ENCODE peak calls at places on chromosomes 13 and 19, in eight cellular contexts. One of them, this sample, is unnamed.

GRCh38 chr13:92255533-92255932 is 857.1 kb downstream of the GPC5 start:
- DNase-seq in keratinocyte: no peak
- DNase-seq in GM23248: no peak
- DNase-seq in thoracic aorta: no peak
- DNase-seq in endodermal cell: no peak
- DNase-seq in neuronal stem cell: no peak
- DNase-seq in heart right ventricle: no peak
- DNase-seq in hepatocyte: no peak
- DNase-seq in this sample: no peak

GRCh38 chr13:51364404-51365008 is 25.0 kb downstream of the SERPINE3 start:
- DNase-seq in keratinocyte: no peak
- DNase-seq in GM23248: peak
- DNase-seq in thoracic aorta: no peak
- DNase-seq in endodermal cell: no peak
- DNase-seq in neuronal stem cell: no peak
- DNase-seq in heart right ventricle: no peak
- DNase-seq in hepatocyte: no peak
- DNase-seq in this sample: peak

GRCh38 chr19:12994701-12995595 is at the start of gene NFIX:
- DNase-seq in keratinocyte: no peak
- DNase-seq in GM23248: peak
- DNase-seq in thoracic aorta: no peak
- DNase-seq in endodermal cell: peak
- DNase-seq in neuronal stem cell: no peak
- DNase-seq in heart right ventricle: peak
- DNase-seq in hepatocyte: peak
- DNase-seq in this sample: peak

GRCh38 chr19:58569191-58569942 is 3.8 kb downstream of the MZF1 start:
- DNase-seq in keratinocyte: no peak
- DNase-seq in GM23248: no peak
- DNase-seq in thoracic aorta: no peak
- DNase-seq in endodermal cell: no peak
- DNase-seq in neuronal stem cell: no peak
- DNase-seq in heart right ventricle: no peak
- DNase-seq in hepatocyte: peak
- DNase-seq in this sample: no peak

GRCh38 chr19:51450730-51451307 is 7.4 kb downstream of the SIGLEC8 start:
- DNase-seq in keratinocyte: no peak
- DNase-seq in GM23248: no peak
- DNase-seq in thoracic aorta: no peak
- DNase-seq in endodermal cell: no peak
- DNase-seq in neuronal stem cell: no peak
- DNase-seq in heart right ventricle: no peak
- DNase-seq in hepatocyte: no peak
- DNase-seq in this sample: no peak

GRCh38 chr13:110254151-110254679 is 52.7 kb downstream of the COL4A1 start:
- DNase-seq in keratinocyte: no peak
- DNase-seq in GM23248: no peak
- DNase-seq in thoracic aorta: no peak
- DNase-seq in endodermal cell: no peak
- DNase-seq in neuronal stem cell: no peak
- DNase-seq in heart right ventricle: no peak
- DNase-seq in hepatocyte: no peak
- DNase-seq in this sample: no peak

GRCh38 chr19:48830965-48831364 is 5.3 kb downstream of the HSD17B14 start:
- DNase-seq in keratinocyte: no peak
- DNase-seq in GM23248: no peak
- DNase-seq in thoracic aorta: no peak
- DNase-seq in endodermal cell: no peak
- DNase-seq in neuronal stem cell: no peak
- DNase-seq in heart right ventricle: no peak
- DNase-seq in hepatocyte: no peak
- DNase-seq in this sample: no peak

GRCh38 chr19:34120846-34121639 is 51.3 kb upstream of the LSM14A start:
- DNase-seq in keratinocyte: no peak
- DNase-seq in GM23248: peak
- DNase-seq in thoracic aorta: no peak
- DNase-seq in endodermal cell: peak
- DNase-seq in neuronal stem cell: no peak
- DNase-seq in heart right ventricle: no peak
- DNase-seq in hepatocyte: peak
- DNase-seq in this sample: peak

GRCh38 chr13:73262862-73263627 is 204.2 kb downstream of the KLF5 start:
- DNase-seq in keratinocyte: no peak
- DNase-seq in GM23248: no peak
- DNase-seq in thoracic aorta: no peak
- DNase-seq in endodermal cell: no peak
- DNase-seq in neuronal stem cell: no peak
- DNase-seq in heart right ventricle: no peak
- DNase-seq in hepatocyte: no peak
- DNase-seq in this sample: no peak

GRCh38 chr13:38582133-38582532 is 104.7 kb upstream of the FREM2 start:
- DNase-seq in keratinocyte: no peak
- DNase-seq in GM23248: peak
- DNase-seq in thoracic aorta: no peak
- DNase-seq in endodermal cell: no peak
- DNase-seq in neuronal stem cell: peak
- DNase-seq in heart right ventricle: no peak
- DNase-seq in hepatocyte: peak
- DNase-seq in this sample: peak

GRCh38 chr19:38527466-38528136 is 90.2 kb downstream of the MAP4K1 start:
- DNase-seq in keratinocyte: no peak
- DNase-seq in GM23248: no peak
- DNase-seq in thoracic aorta: no peak
- DNase-seq in endodermal cell: peak
- DNase-seq in neuronal stem cell: no peak
- DNase-seq in heart right ventricle: no peak
- DNase-seq in hepatocyte: no peak
- DNase-seq in this sample: no peak

GRCh38 chr13:50598338-50598737 is 245.2 kb downstream of the DLEU7 start:
- DNase-seq in keratinocyte: no peak
- DNase-seq in GM23248: no peak
- DNase-seq in thoracic aorta: no peak
- DNase-seq in endodermal cell: no peak
- DNase-seq in neuronal stem cell: no peak
- DNase-seq in heart right ventricle: no peak
- DNase-seq in hepatocyte: no peak
- DNase-seq in this sample: no peak

GRCh38 chr13:40963927-40964326 is 55.2 kb downstream of the ELF1 start:
- DNase-seq in keratinocyte: peak
- DNase-seq in GM23248: peak
- DNase-seq in thoracic aorta: no peak
- DNase-seq in endodermal cell: no peak
- DNase-seq in neuronal stem cell: no peak
- DNase-seq in heart right ventricle: no peak
- DNase-seq in hepatocyte: peak
- DNase-seq in this sample: peak

GRCh38 chr19:38843175-38843758 is 6.5 kb downstream of the HNRNPL start:
- DNase-seq in keratinocyte: no peak
- DNase-seq in GM23248: no peak
- DNase-seq in thoracic aorta: no peak
- DNase-seq in endodermal cell: no peak
- DNase-seq in neuronal stem cell: no peak
- DNase-seq in heart right ventricle: no peak
- DNase-seq in hepatocyte: no peak
- DNase-seq in this sample: no peak

GRCh38 chr19:28971011-28971410 is 241.9 kb downstream of the UQCRFS1 start:
- DNase-seq in keratinocyte: no peak
- DNase-seq in GM23248: peak
- DNase-seq in thoracic aorta: no peak
- DNase-seq in endodermal cell: peak
- DNase-seq in neuronal stem cell: no peak
- DNase-seq in heart right ventricle: no peak
- DNase-seq in hepatocyte: no peak
- DNase-seq in this sample: peak

GRCh38 chr19:29576761-29577661 is 29.1 kb upstream of the POP4 start:
- DNase-seq in keratinocyte: no peak
- DNase-seq in GM23248: peak
- DNase-seq in thoracic aorta: no peak
- DNase-seq in endodermal cell: no peak
- DNase-seq in neuronal stem cell: no peak
- DNase-seq in heart right ventricle: no peak
- DNase-seq in hepatocyte: no peak
- DNase-seq in this sample: no peak

GRCh38 chr19:10861118-10861651 is 10.2 kb upstream of the CARM1 start:
- DNase-seq in keratinocyte: no peak
- DNase-seq in GM23248: peak
- DNase-seq in thoracic aorta: no peak
- DNase-seq in endodermal cell: peak
- DNase-seq in neuronal stem cell: no peak
- DNase-seq in heart right ventricle: no peak
- DNase-seq in hepatocyte: no peak
- DNase-seq in this sample: peak

GRCh38 chr13:66329988-66330429 is 900.1 kb downstream of the PCDH9 start:
- DNase-seq in keratinocyte: no peak
- DNase-seq in GM23248: no peak
- DNase-seq in thoracic aorta: no peak
- DNase-seq in endodermal cell: no peak
- DNase-seq in neuronal stem cell: no peak
- DNase-seq in heart right ventricle: no peak
- DNase-seq in hepatocyte: no peak
- DNase-seq in this sample: no peak

GRCh38 chr13:98528663-98529064 is 48.2 kb downstream of the STK24 start:
- DNase-seq in keratinocyte: no peak
- DNase-seq in GM23248: peak
- DNase-seq in thoracic aorta: no peak
- DNase-seq in endodermal cell: no peak
- DNase-seq in neuronal stem cell: no peak
- DNase-seq in heart right ventricle: no peak
- DNase-seq in hepatocyte: no peak
- DNase-seq in this sample: peak

GRCh38 chr13:76189882-76190519 is 553.9 kb downstream of the LMO7 start:
- DNase-seq in keratinocyte: no peak
- DNase-seq in GM23248: no peak
- DNase-seq in thoracic aorta: no peak
- DNase-seq in endodermal cell: peak
- DNase-seq in neuronal stem cell: no peak
- DNase-seq in heart right ventricle: no peak
- DNase-seq in hepatocyte: no peak
- DNase-seq in this sample: no peak

GRCh38 chr19:41689993-41690800 is 2.1 kb upstream of the CEACAM7 start:
- DNase-seq in keratinocyte: no peak
- DNase-seq in GM23248: no peak
- DNase-seq in thoracic aorta: no peak
- DNase-seq in endodermal cell: peak
- DNase-seq in neuronal stem cell: no peak
- DNase-seq in heart right ventricle: no peak
- DNase-seq in hepatocyte: no peak
- DNase-seq in this sample: no peak
- H3K4me3 ChIP-seq in keratinocyte: no peak
- H3K4me3 ChIP-seq in GM23248: no peak
- H3K4me3 ChIP-seq in thoracic aorta: no peak
- H3K4me3 ChIP-seq in endodermal cell: no peak
- H3K4me3 ChIP-seq in neuronal stem cell: no peak
- H3K4me3 ChIP-seq in heart right ventricle: no peak
- H3K4me3 ChIP-seq in hepatocyte: no peak
- H3K4me3 ChIP-seq in this sample: no peak

DNA sequence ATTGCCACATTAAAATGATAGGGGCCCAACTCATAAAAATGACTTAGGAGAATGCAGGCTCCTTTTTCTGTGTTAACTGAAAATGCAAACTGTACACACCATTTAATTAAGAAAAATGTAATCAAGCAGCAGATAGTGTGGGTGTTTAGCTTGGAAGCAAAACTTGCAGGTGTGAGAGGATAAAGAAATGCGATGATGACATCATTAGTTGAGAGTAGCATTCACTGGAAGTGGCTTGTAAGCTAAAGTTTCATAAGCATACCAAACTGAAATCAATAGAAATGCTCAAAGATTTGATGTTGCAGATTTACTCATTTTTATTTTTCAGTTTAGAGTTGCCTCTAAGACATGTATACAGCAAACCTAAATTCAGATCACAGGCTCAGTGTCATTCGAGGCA is 86.6 kb downstream of the PRR20E start:
- DNase-seq in keratinocyte: no peak
- DNase-seq in GM23248: no peak
- DNase-seq in thoracic aorta: no peak
- DNase-seq in endodermal cell: no peak
- DNase-seq in neuronal stem cell: no peak
- DNase-seq in heart right ventricle: no peak
- DNase-seq in hepatocyte: no peak
- DNase-seq in this sample: no peak
- H3K4me3 ChIP-seq in keratinocyte: no peak
- H3K4me3 ChIP-seq in GM23248: no peak
- H3K4me3 ChIP-seq in thoracic aorta: no peak
- H3K4me3 ChIP-seq in endodermal cell: no peak
- H3K4me3 ChIP-seq in neuronal stem cell: no peak
- H3K4me3 ChIP-seq in heart right ventricle: no peak
- H3K4me3 ChIP-seq in hepatocyte: no peak
- H3K4me3 ChIP-seq in this sample: no peak

DNA sequence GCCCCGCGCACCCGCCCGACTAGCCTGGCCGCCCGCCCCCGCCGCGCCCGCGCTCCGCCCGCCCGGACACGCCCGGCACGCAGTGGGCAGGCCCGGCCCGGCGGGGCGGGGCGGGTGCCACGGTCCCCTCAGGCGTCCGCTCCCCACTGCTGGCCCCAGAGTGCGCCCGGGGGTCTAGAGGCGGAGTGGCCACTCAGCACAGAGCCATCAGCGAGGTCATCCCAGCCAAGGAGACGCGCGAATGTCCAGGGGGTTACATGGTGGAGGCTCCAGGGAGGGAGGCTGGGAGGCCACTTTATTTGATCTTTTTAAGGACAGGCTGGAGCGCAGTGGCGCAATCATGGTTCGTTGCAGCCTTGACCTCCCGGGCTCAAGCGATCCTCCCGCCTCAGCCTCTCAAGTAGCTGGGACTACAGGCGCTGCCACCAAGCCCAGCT is 236 bp upstream of the TINCR start:
- DNase-seq in keratinocyte: no peak
- DNase-seq in GM23248: no peak
- DNase-seq in thoracic aorta: no peak
- DNase-seq in endodermal cell: no peak
- DNase-seq in neuronal stem cell: no peak
- DNase-seq in heart right ventricle: no peak
- DNase-seq in hepatocyte: no peak
- DNase-seq in this sample: no peak
- H3K4me3 ChIP-seq in keratinocyte: peak
- H3K4me3 ChIP-seq in GM23248: no peak
- H3K4me3 ChIP-seq in thoracic aorta: no peak
- H3K4me3 ChIP-seq in endodermal cell: no peak
- H3K4me3 ChIP-seq in neuronal stem cell: peak
- H3K4me3 ChIP-seq in heart right ventricle: no peak
- H3K4me3 ChIP-seq in hepatocyte: no peak
- H3K4me3 ChIP-seq in this sample: no peak

DNA sequence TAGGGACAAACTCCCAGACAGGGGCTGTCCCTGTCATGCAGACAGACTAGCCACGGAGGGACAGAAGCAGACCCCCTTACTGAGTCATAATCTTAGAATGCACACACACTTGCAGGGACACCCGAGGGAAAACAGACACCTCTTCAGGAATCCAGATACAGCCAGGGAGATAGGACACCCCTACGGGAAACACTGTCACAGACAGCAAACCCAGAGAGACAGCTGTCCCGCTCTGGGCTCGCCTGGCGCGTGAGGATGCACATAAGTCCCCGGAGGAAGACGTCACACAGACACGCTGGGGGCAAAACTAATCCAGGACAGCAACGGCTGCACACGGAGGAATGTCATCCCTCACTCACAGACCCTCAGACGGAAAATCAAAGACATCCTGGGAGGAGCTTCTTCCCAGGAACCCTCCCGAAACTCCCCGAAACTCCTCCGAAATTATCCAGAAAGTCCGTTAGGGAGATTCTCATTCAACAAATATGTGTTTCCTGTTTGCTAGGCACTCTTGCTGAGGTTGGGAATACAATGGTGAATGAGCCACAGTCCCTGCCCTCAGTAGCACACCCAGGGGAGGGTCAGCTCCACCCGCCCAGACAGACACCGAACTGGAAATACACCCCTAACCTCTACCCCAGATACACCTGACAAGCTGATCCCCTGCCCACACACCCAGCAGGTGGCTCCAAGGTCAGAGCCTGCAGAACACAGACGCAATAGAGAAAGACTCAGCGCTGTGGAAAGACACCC is 15.2 kb upstream of the TOMM40 start:
- DNase-seq in keratinocyte: no peak
- DNase-seq in GM23248: no peak
- DNase-seq in thoracic aorta: no peak
- DNase-seq in endodermal cell: no peak
- DNase-seq in neuronal stem cell: no peak
- DNase-seq in heart right ventricle: no peak
- DNase-seq in hepatocyte: no peak
- DNase-seq in this sample: peak
- H3K4me3 ChIP-seq in keratinocyte: no peak
- H3K4me3 ChIP-seq in GM23248: no peak
- H3K4me3 ChIP-seq in thoracic aorta: no peak
- H3K4me3 ChIP-seq in endodermal cell: no peak
- H3K4me3 ChIP-seq in neuronal stem cell: no peak
- H3K4me3 ChIP-seq in heart right ventricle: no peak
- H3K4me3 ChIP-seq in hepatocyte: no peak
- H3K4me3 ChIP-seq in this sample: no peak